ENCODE peak calls at places on chromosomes 2 and 18, in ten cellular contexts. One of them, this sample, is unnamed.

GRCh38 chr2:225995788-225996476 is 596.4 kb downstream of the NYAP2 start:
- DNase-seq in neural crest cell: no peak
- DNase-seq in globus pallidus: no peak
- DNase-seq in stimulated activated CD8-positive, alpha-beta memory T cell treated with anti-CD3 and anti-CD28 coated beads, Interleukin-4, amount 100 ng/mL, for 4 hours: no peak
- DNase-seq in left cardiac atrium: no peak
- DNase-seq in H4: peak
- DNase-seq in type B pancreatic cell: no peak
- DNase-seq in activated CD4-positive, CD25-positive, alpha-beta regulatory T cell treated with anti-CD3 and anti-CD28 coated beads, Interleukin-2, amount 50 U/mL, for 72 hours: no peak
- DNase-seq in Daoy: peak
- DNase-seq in RWPE1: no peak
- DNase-seq in this sample: no peak

GRCh38 chr2:3776311-3776710 is 72.9 kb downstream of the DCDC2C start:
- DNase-seq in activated CD4-positive, CD25-positive, alpha-beta regulatory T cell treated with anti-CD3 and anti-CD28 coated beads, Interleukin-2, amount 50 U/mL, for 72 hours: no peak
- DNase-seq in Daoy: no peak
- DNase-seq in type B pancreatic cell: no peak
- DNase-seq in left cardiac atrium: no peak
- DNase-seq in neural crest cell: no peak
- DNase-seq in RWPE1: no peak
- DNase-seq in H4: no peak
- DNase-seq in stimulated activated CD8-positive, alpha-beta memory T cell treated with anti-CD3 and anti-CD28 coated beads, Interleukin-4, amount 100 ng/mL, for 4 hours: no peak
- DNase-seq in globus pallidus: no peak
- DNase-seq in this sample: no peak

GRCh38 chr2:51812138-51812866 is 780.4 kb upstream of the NRXN1 start:
- DNase-seq in type B pancreatic cell: no peak
- DNase-seq in stimulated activated CD8-positive, alpha-beta memory T cell treated with anti-CD3 and anti-CD28 coated beads, Interleukin-4, amount 100 ng/mL, for 4 hours: no peak
- DNase-seq in globus pallidus: no peak
- DNase-seq in H4: no peak
- DNase-seq in RWPE1: peak
- DNase-seq in Daoy: no peak
- DNase-seq in left cardiac atrium: no peak
- DNase-seq in neural crest cell: no peak
- DNase-seq in activated CD4-positive, CD25-positive, alpha-beta regulatory T cell treated with anti-CD3 and anti-CD28 coated beads, Interleukin-2, amount 50 U/mL, for 72 hours: no peak
- DNase-seq in this sample: no peak

GRCh38 chr2:68388772-68389171 is 23.7 kb downstream of the PLEK start:
- DNase-seq in stimulated activated CD8-positive, alpha-beta memory T cell treated with anti-CD3 and anti-CD28 coated beads, Interleukin-4, amount 100 ng/mL, for 4 hours: no peak
- DNase-seq in globus pallidus: no peak
- DNase-seq in RWPE1: no peak
- DNase-seq in H4: no peak
- DNase-seq in activated CD4-positive, CD25-positive, alpha-beta regulatory T cell treated with anti-CD3 and anti-CD28 coated beads, Interleukin-2, amount 50 U/mL, for 72 hours: no peak
- DNase-seq in type B pancreatic cell: no peak
- DNase-seq in Daoy: no peak
- DNase-seq in neural crest cell: no peak
- DNase-seq in left cardiac atrium: no peak
- DNase-seq in this sample: no peak

GRCh38 chr2:129689600-129689999 is 289.9 kb upstream of the RAB6C start:
- DNase-seq in type B pancreatic cell: no peak
- DNase-seq in neural crest cell: no peak
- DNase-seq in activated CD4-positive, CD25-positive, alpha-beta regulatory T cell treated with anti-CD3 and anti-CD28 coated beads, Interleukin-2, amount 50 U/mL, for 72 hours: no peak
- DNase-seq in Daoy: no peak
- DNase-seq in RWPE1: no peak
- DNase-seq in stimulated activated CD8-positive, alpha-beta memory T cell treated with anti-CD3 and anti-CD28 coated beads, Interleukin-4, amount 100 ng/mL, for 4 hours: no peak
- DNase-seq in left cardiac atrium: no peak
- DNase-seq in globus pallidus: no peak
- DNase-seq in H4: no peak
- DNase-seq in this sample: no peak

GRCh38 chr2:108534577-108535379 is 508 bp downstream of the LIMS1 start:
- DNase-seq in globus pallidus: peak
- DNase-seq in type B pancreatic cell: peak
- DNase-seq in stimulated activated CD8-positive, alpha-beta memory T cell treated with anti-CD3 and anti-CD28 coated beads, Interleukin-4, amount 100 ng/mL, for 4 hours: no peak
- DNase-seq in H4: no peak
- DNase-seq in neural crest cell: peak
- DNase-seq in RWPE1: peak
- DNase-seq in left cardiac atrium: peak
- DNase-seq in activated CD4-positive, CD25-positive, alpha-beta regulatory T cell treated with anti-CD3 and anti-CD28 coated beads, Interleukin-2, amount 50 U/mL, for 72 hours: no peak
- DNase-seq in Daoy: peak
- DNase-seq in this sample: peak

GRCh38 chr2:23530121-23530908 is 145.3 kb downstream of the KLHL29 start:
- DNase-seq in RWPE1: no peak
- DNase-seq in neural crest cell: no peak
- DNase-seq in Daoy: no peak
- DNase-seq in type B pancreatic cell: no peak
- DNase-seq in stimulated activated CD8-positive, alpha-beta memory T cell treated with anti-CD3 and anti-CD28 coated beads, Interleukin-4, amount 100 ng/mL, for 4 hours: no peak
- DNase-seq in globus pallidus: no peak
- DNase-seq in activated CD4-positive, CD25-positive, alpha-beta regulatory T cell treated with anti-CD3 and anti-CD28 coated beads, Interleukin-2, amount 50 U/mL, for 72 hours: no peak
- DNase-seq in H4: no peak
- DNase-seq in left cardiac atrium: no peak
- DNase-seq in this sample: no peak

GRCh38 chr2:105110295-105110829 is 72.5 kb downstream of the MRPS9 start:
- DNase-seq in RWPE1: no peak
- DNase-seq in stimulated activated CD8-positive, alpha-beta memory T cell treated with anti-CD3 and anti-CD28 coated beads, Interleukin-4, amount 100 ng/mL, for 4 hours: no peak
- DNase-seq in H4: no peak
- DNase-seq in left cardiac atrium: no peak
- DNase-seq in globus pallidus: no peak
- DNase-seq in Daoy: no peak
- DNase-seq in activated CD4-positive, CD25-positive, alpha-beta regulatory T cell treated with anti-CD3 and anti-CD28 coated beads, Interleukin-2, amount 50 U/mL, for 72 hours: no peak
- DNase-seq in neural crest cell: no peak
- DNase-seq in type B pancreatic cell: no peak
- DNase-seq in this sample: no peak

GRCh38 chr2:218985325-218986091 is 524 bp upstream of the FEV start:
- DNase-seq in H4: no peak
- DNase-seq in globus pallidus: no peak
- DNase-seq in left cardiac atrium: no peak
- DNase-seq in RWPE1: no peak
- DNase-seq in type B pancreatic cell: no peak
- DNase-seq in Daoy: no peak
- DNase-seq in stimulated activated CD8-positive, alpha-beta memory T cell treated with anti-CD3 and anti-CD28 coated beads, Interleukin-4, amount 100 ng/mL, for 4 hours: no peak
- DNase-seq in neural crest cell: no peak
- DNase-seq in activated CD4-positive, CD25-positive, alpha-beta regulatory T cell treated with anti-CD3 and anti-CD28 coated beads, Interleukin-2, amount 50 U/mL, for 72 hours: no peak
- DNase-seq in this sample: no peak

GRCh38 chr2:27959496-27959895 is 69.0 kb downstream of the BABAM2 start:
- DNase-seq in Daoy: peak
- DNase-seq in RWPE1: no peak
- DNase-seq in stimulated activated CD8-positive, alpha-beta memory T cell treated with anti-CD3 and anti-CD28 coated beads, Interleukin-4, amount 100 ng/mL, for 4 hours: no peak
- DNase-seq in H4: no peak
- DNase-seq in type B pancreatic cell: no peak
- DNase-seq in activated CD4-positive, CD25-positive, alpha-beta regulatory T cell treated with anti-CD3 and anti-CD28 coated beads, Interleukin-2, amount 50 U/mL, for 72 hours: no peak
- DNase-seq in neural crest cell: no peak
- DNase-seq in globus pallidus: peak
- DNase-seq in left cardiac atrium: peak
- DNase-seq in this sample: peak

GRCh38 chr2:169361706-169362345 is 508 bp downstream of the LRP2 start:
- DNase-seq in H4: no peak
- DNase-seq in globus pallidus: no peak
- DNase-seq in activated CD4-positive, CD25-positive, alpha-beta regulatory T cell treated with anti-CD3 and anti-CD28 coated beads, Interleukin-2, amount 50 U/mL, for 72 hours: no peak
- DNase-seq in type B pancreatic cell: peak
- DNase-seq in stimulated activated CD8-positive, alpha-beta memory T cell treated with anti-CD3 and anti-CD28 coated beads, Interleukin-4, amount 100 ng/mL, for 4 hours: no peak
- DNase-seq in RWPE1: no peak
- DNase-seq in left cardiac atrium: peak
- DNase-seq in Daoy: peak
- DNase-seq in neural crest cell: peak
- DNase-seq in this sample: no peak

GRCh38 chr2:22355816-22356433 is 1029.1 kb upstream of the KLHL29 start:
- DNase-seq in type B pancreatic cell: peak
- DNase-seq in Daoy: peak
- DNase-seq in RWPE1: peak
- DNase-seq in left cardiac atrium: peak
- DNase-seq in stimulated activated CD8-positive, alpha-beta memory T cell treated with anti-CD3 and anti-CD28 coated beads, Interleukin-4, amount 100 ng/mL, for 4 hours: peak
- DNase-seq in neural crest cell: peak
- DNase-seq in activated CD4-positive, CD25-positive, alpha-beta regulatory T cell treated with anti-CD3 and anti-CD28 coated beads, Interleukin-2, amount 50 U/mL, for 72 hours: peak
- DNase-seq in H4: no peak
- DNase-seq in globus pallidus: peak
- DNase-seq in this sample: no peak

GRCh38 chr2:27992787-27993747 is 102.5 kb downstream of the BABAM2 start:
- DNase-seq in left cardiac atrium: no peak
- DNase-seq in stimulated activated CD8-positive, alpha-beta memory T cell treated with anti-CD3 and anti-CD28 coated beads, Interleukin-4, amount 100 ng/mL, for 4 hours: no peak
- DNase-seq in activated CD4-positive, CD25-positive, alpha-beta regulatory T cell treated with anti-CD3 and anti-CD28 coated beads, Interleukin-2, amount 50 U/mL, for 72 hours: no peak
- DNase-seq in Daoy: peak
- DNase-seq in RWPE1: peak
- DNase-seq in neural crest cell: no peak
- DNase-seq in type B pancreatic cell: no peak
- DNase-seq in globus pallidus: no peak
- DNase-seq in H4: peak
- DNase-seq in this sample: peak

GRCh38 chr2:159793265-159793664 is 4.7 kb downstream of the CD302 start:
- DNase-seq in neural crest cell: no peak
- DNase-seq in activated CD4-positive, CD25-positive, alpha-beta regulatory T cell treated with anti-CD3 and anti-CD28 coated beads, Interleukin-2, amount 50 U/mL, for 72 hours: no peak
- DNase-seq in globus pallidus: no peak
- DNase-seq in RWPE1: no peak
- DNase-seq in H4: no peak
- DNase-seq in stimulated activated CD8-positive, alpha-beta memory T cell treated with anti-CD3 and anti-CD28 coated beads, Interleukin-4, amount 100 ng/mL, for 4 hours: no peak
- DNase-seq in left cardiac atrium: no peak
- DNase-seq in type B pancreatic cell: no peak
- DNase-seq in Daoy: no peak
- DNase-seq in this sample: no peak

GRCh38 chr2:100303744-100304143 is 18.6 kb downstream of the LONRF2 start:
- DNase-seq in globus pallidus: no peak
- DNase-seq in H4: no peak
- DNase-seq in left cardiac atrium: no peak
- DNase-seq in RWPE1: no peak
- DNase-seq in type B pancreatic cell: no peak
- DNase-seq in stimulated activated CD8-positive, alpha-beta memory T cell treated with anti-CD3 and anti-CD28 coated beads, Interleukin-4, amount 100 ng/mL, for 4 hours: no peak
- DNase-seq in neural crest cell: no peak
- DNase-seq in activated CD4-positive, CD25-positive, alpha-beta regulatory T cell treated with anti-CD3 and anti-CD28 coated beads, Interleukin-2, amount 50 U/mL, for 72 hours: no peak
- DNase-seq in Daoy: no peak
- DNase-seq in this sample: no peak

GRCh38 chr2:179264238-179265081 is at the start of gene SESTD1:
- DNase-seq in type B pancreatic cell: peak
- DNase-seq in stimulated activated CD8-positive, alpha-beta memory T cell treated with anti-CD3 and anti-CD28 coated beads, Interleukin-4, amount 100 ng/mL, for 4 hours: peak
- DNase-seq in activated CD4-positive, CD25-positive, alpha-beta regulatory T cell treated with anti-CD3 and anti-CD28 coated beads, Interleukin-2, amount 50 U/mL, for 72 hours: peak
- DNase-seq in H4: no peak
- DNase-seq in neural crest cell: peak
- DNase-seq in Daoy: peak
- DNase-seq in globus pallidus: peak
- DNase-seq in RWPE1: peak
- DNase-seq in left cardiac atrium: peak
- DNase-seq in this sample: peak

GRCh38 chr18:13629841-13630747 is 96.3 kb downstream of the FAM210A start:
- DNase-seq in activated CD4-positive, CD25-positive, alpha-beta regulatory T cell treated with anti-CD3 and anti-CD28 coated beads, Interleukin-2, amount 50 U/mL, for 72 hours: no peak
- DNase-seq in left cardiac atrium: peak
- DNase-seq in RWPE1: peak
- DNase-seq in Daoy: peak
- DNase-seq in H4: peak
- DNase-seq in neural crest cell: peak
- DNase-seq in type B pancreatic cell: no peak
- DNase-seq in globus pallidus: peak
- DNase-seq in stimulated activated CD8-positive, alpha-beta memory T cell treated with anti-CD3 and anti-CD28 coated beads, Interleukin-4, amount 100 ng/mL, for 4 hours: no peak
- DNase-seq in this sample: peak

GRCh38 chr2:164976301-164976700 is 21.0 kb upstream of the SLC38A11 start:
- DNase-seq in neural crest cell: no peak
- DNase-seq in stimulated activated CD8-positive, alpha-beta memory T cell treated with anti-CD3 and anti-CD28 coated beads, Interleukin-4, amount 100 ng/mL, for 4 hours: no peak
- DNase-seq in H4: no peak
- DNase-seq in RWPE1: no peak
- DNase-seq in type B pancreatic cell: no peak
- DNase-seq in globus pallidus: no peak
- DNase-seq in left cardiac atrium: no peak
- DNase-seq in activated CD4-positive, CD25-positive, alpha-beta regulatory T cell treated with anti-CD3 and anti-CD28 coated beads, Interleukin-2, amount 50 U/mL, for 72 hours: no peak
- DNase-seq in Daoy: no peak
- DNase-seq in this sample: no peak

GRCh38 chr2:204145197-204146190 is 208.9 kb downstream of the ICOS start:
- DNase-seq in globus pallidus: peak
- DNase-seq in type B pancreatic cell: peak
- DNase-seq in neural crest cell: peak
- DNase-seq in stimulated activated CD8-positive, alpha-beta memory T cell treated with anti-CD3 and anti-CD28 coated beads, Interleukin-4, amount 100 ng/mL, for 4 hours: peak
- DNase-seq in RWPE1: peak
- DNase-seq in activated CD4-positive, CD25-positive, alpha-beta regulatory T cell treated with anti-CD3 and anti-CD28 coated beads, Interleukin-2, amount 50 U/mL, for 72 hours: peak
- DNase-seq in H4: peak
- DNase-seq in Daoy: peak
- DNase-seq in left cardiac atrium: peak
- DNase-seq in this sample: peak

GRCh38 chr18:48294894-48295585 is 114.1 kb downstream of the ZBTB7C start:
- DNase-seq in RWPE1: no peak
- DNase-seq in type B pancreatic cell: peak
- DNase-seq in H4: no peak
- DNase-seq in left cardiac atrium: no peak
- DNase-seq in stimulated activated CD8-positive, alpha-beta memory T cell treated with anti-CD3 and anti-CD28 coated beads, Interleukin-4, amount 100 ng/mL, for 4 hours: no peak
- DNase-seq in activated CD4-positive, CD25-positive, alpha-beta regulatory T cell treated with anti-CD3 and anti-CD28 coated beads, Interleukin-2, amount 50 U/mL, for 72 hours: no peak
- DNase-seq in globus pallidus: no peak
- DNase-seq in neural crest cell: no peak
- DNase-seq in Daoy: no peak
- DNase-seq in this sample: no peak

GRCh38 chr18:8423051-8423558 is 186.1 kb upstream of the RAB12 start:
- DNase-seq in H4: peak
- DNase-seq in stimulated activated CD8-positive, alpha-beta memory T cell treated with anti-CD3 and anti-CD28 coated beads, Interleukin-4, amount 100 ng/mL, for 4 hours: no peak
- DNase-seq in globus pallidus: no peak
- DNase-seq in left cardiac atrium: no peak
- DNase-seq in neural crest cell: no peak
- DNase-seq in RWPE1: peak
- DNase-seq in type B pancreatic cell: no peak
- DNase-seq in activated CD4-positive, CD25-positive, alpha-beta regulatory T cell treated with anti-CD3 and anti-CD28 coated beads, Interleukin-2, amount 50 U/mL, for 72 hours: no peak
- DNase-seq in Daoy: peak
- DNase-seq in this sample: peak

GRCh38 chr2:140509765-140510164 is 1621.1 kb downstream of the LRP1B start:
- DNase-seq in H4: no peak
- DNase-seq in RWPE1: no peak
- DNase-seq in left cardiac atrium: no peak
- DNase-seq in type B pancreatic cell: no peak
- DNase-seq in Daoy: no peak
- DNase-seq in activated CD4-positive, CD25-positive, alpha-beta regulatory T cell treated with anti-CD3 and anti-CD28 coated beads, Interleukin-2, amount 50 U/mL, for 72 hours: no peak
- DNase-seq in globus pallidus: no peak
- DNase-seq in stimulated activated CD8-positive, alpha-beta memory T cell treated with anti-CD3 and anti-CD28 coated beads, Interleukin-4, amount 100 ng/mL, for 4 hours: no peak
- DNase-seq in neural crest cell: no peak
- DNase-seq in this sample: no peak

GRCh38 chr2:23686405-23687029 is 240.4 kb downstream of the ATAD2B start:
- DNase-seq in Daoy: no peak
- DNase-seq in globus pallidus: no peak
- DNase-seq in stimulated activated CD8-positive, alpha-beta memory T cell treated with anti-CD3 and anti-CD28 coated beads, Interleukin-4, amount 100 ng/mL, for 4 hours: no peak
- DNase-seq in RWPE1: no peak
- DNase-seq in neural crest cell: no peak
- DNase-seq in left cardiac atrium: no peak
- DNase-seq in activated CD4-positive, CD25-positive, alpha-beta regulatory T cell treated with anti-CD3 and anti-CD28 coated beads, Interleukin-2, amount 50 U/mL, for 72 hours: no peak
- DNase-seq in type B pancreatic cell: no peak
- DNase-seq in H4: no peak
- DNase-seq in this sample: no peak

GRCh38 chr18:4455113-4455811 is at the start of gene DLGAP1:
- DNase-seq in type B pancreatic cell: peak
- DNase-seq in neural crest cell: peak
- DNase-seq in H4: no peak
- DNase-seq in stimulated activated CD8-positive, alpha-beta memory T cell treated with anti-CD3 and anti-CD28 coated beads, Interleukin-4, amount 100 ng/mL, for 4 hours: no peak
- DNase-seq in RWPE1: no peak
- DNase-seq in globus pallidus: peak
- DNase-seq in activated CD4-positive, CD25-positive, alpha-beta regulatory T cell treated with anti-CD3 and anti-CD28 coated beads, Interleukin-2, amount 50 U/mL, for 72 hours: no peak
- DNase-seq in Daoy: peak
- DNase-seq in left cardiac atrium: peak
- DNase-seq in this sample: no peak

GRCh38 chr18:13257361-13257980 is 38.9 kb downstream of the LDLRAD4 start:
- DNase-seq in globus pallidus: no peak
- DNase-seq in RWPE1: no peak
- DNase-seq in left cardiac atrium: no peak
- DNase-seq in H4: no peak
- DNase-seq in Daoy: no peak
- DNase-seq in stimulated activated CD8-positive, alpha-beta memory T cell treated with anti-CD3 and anti-CD28 coated beads, Interleukin-4, amount 100 ng/mL, for 4 hours: no peak
- DNase-seq in type B pancreatic cell: no peak
- DNase-seq in activated CD4-positive, CD25-positive, alpha-beta regulatory T cell treated with anti-CD3 and anti-CD28 coated beads, Interleukin-2, amount 50 U/mL, for 72 hours: peak
- DNase-seq in neural crest cell: no peak
- DNase-seq in this sample: no peak

GRCh38 chr2:176317246-176318065 is 48.2 kb downstream of the MTX2 start:
- DNase-seq in left cardiac atrium: no peak
- DNase-seq in type B pancreatic cell: no peak
- DNase-seq in globus pallidus: peak
- DNase-seq in neural crest cell: no peak
- DNase-seq in activated CD4-positive, CD25-positive, alpha-beta regulatory T cell treated with anti-CD3 and anti-CD28 coated beads, Interleukin-2, amount 50 U/mL, for 72 hours: no peak
- DNase-seq in stimulated activated CD8-positive, alpha-beta memory T cell treated with anti-CD3 and anti-CD28 coated beads, Interleukin-4, amount 100 ng/mL, for 4 hours: no peak
- DNase-seq in RWPE1: no peak
- DNase-seq in Daoy: no peak
- DNase-seq in H4: no peak
- DNase-seq in this sample: no peak

GRCh38 chr2:41910126-41910525 is 137.7 kb upstream of the PKDCC start:
- DNase-seq in left cardiac atrium: no peak
- DNase-seq in stimulated activated CD8-positive, alpha-beta memory T cell treated with anti-CD3 and anti-CD28 coated beads, Interleukin-4, amount 100 ng/mL, for 4 hours: no peak
- DNase-seq in Daoy: peak
- DNase-seq in neural crest cell: no peak
- DNase-seq in globus pallidus: no peak
- DNase-seq in activated CD4-positive, CD25-positive, alpha-beta regulatory T cell treated with anti-CD3 and anti-CD28 coated beads, Interleukin-2, amount 50 U/mL, for 72 hours: no peak
- DNase-seq in H4: no peak
- DNase-seq in type B pancreatic cell: no peak
- DNase-seq in RWPE1: no peak
- DNase-seq in this sample: peak

GRCh38 chr2:23350026-23350791 is 34.8 kb upstream of the KLHL29 start:
- DNase-seq in H4: no peak
- DNase-seq in Daoy: no peak
- DNase-seq in neural crest cell: no peak
- DNase-seq in stimulated activated CD8-positive, alpha-beta memory T cell treated with anti-CD3 and anti-CD28 coated beads, Interleukin-4, amount 100 ng/mL, for 4 hours: no peak
- DNase-seq in left cardiac atrium: no peak
- DNase-seq in activated CD4-positive, CD25-positive, alpha-beta regulatory T cell treated with anti-CD3 and anti-CD28 coated beads, Interleukin-2, amount 50 U/mL, for 72 hours: no peak
- DNase-seq in RWPE1: no peak
- DNase-seq in globus pallidus: no peak
- DNase-seq in type B pancreatic cell: no peak
- DNase-seq in this sample: no peak